ENCODE peak calls at places on chromosomes 2 and 18, in four cellular contexts. V is NCI-H2081, F is midbrain, T is epithelial cell of esophagus. J is an unnamed sample.

GRCh38 chr2:76870011-76870410 is 652.2 kb downstream of the LRRTM4 start:
- DNase-seq in V (no peak), F (no peak), T (no peak), J (no peak)

GRCh38 chr18:62144338-62144737 is 42.5 kb downstream of the PIGN start:
- DNase-seq in V (no peak), F (no peak), T (no peak), J (no peak)

GRCh38 chr2:69375494-69376353 is 11.3 kb downstream of the GFPT1 start:
- DNase-seq in V (peak), F (peak), T (peak), J (peak)

GRCh38 chr18:22106536-22107292 is 62.7 kb upstream of the GATA6 start:
- DNase-seq in V (no peak), F (no peak), T (peak), J (no peak)

GRCh38 chr2:201809633-201810032 is 3.3 kb downstream of the CDK15 start:
- DNase-seq in V (no peak), F (no peak), T (no peak), J (no peak)

GRCh38 chr2:9366041-9366440 is 57.3 kb downstream of the ITGB1BP1 start:
- DNase-seq in V (no peak), F (no peak), T (no peak), J (no peak)

GRCh38 chr2:204972606-204973336 is 427.5 kb downstream of the PARD3B start:
- DNase-seq in V (no peak), F (peak), T (no peak), J (no peak)

GRCh38 chr2:40511661-40512213 is 59.8 kb upstream of the SLC8A1 start:
- DNase-seq in V (no peak), F (no peak), T (peak), J (peak)

GRCh38 chr2:125567100-125567499 is 1088.9 kb upstream of the GYPC start:
- DNase-seq in V (no peak), F (no peak), T (no peak), J (no peak)

GRCh38 chr2:43898958-43899346 is 60.2 kb downstream of the ABCG8 start:
- DNase-seq in V (no peak), F (no peak), T (no peak), J (no peak)

GRCh38 chr2:38462121-38462634 is 85.1 kb upstream of the ATL2 start:
- DNase-seq in V (no peak), F (no peak), T (peak), J (peak)

GRCh38 chr2:128346811-128347558 is 28.3 kb upstream of the HS6ST1 start:
- DNase-seq in V (no peak), F (no peak), T (no peak), J (no peak)

GRCh38 chr2:68385232-68385906 is 20.3 kb downstream of the PLEK start:
- DNase-seq in V (no peak), F (no peak), T (no peak), J (no peak)

GRCh38 chr18:46370898-46371297 is 266.7 kb downstream of the HAUS1 start:
- DNase-seq in V (no peak), F (no peak), T (no peak), J (no peak)

GRCh38 chr18:58325521-58325908 is 281.5 kb downstream of the NEDD4L start:
- DNase-seq in V (no peak), F (no peak), T (no peak), J (peak)

GRCh38 chr18:24413148-24413547 is 13.3 kb upstream of the IMPACT start:
- DNase-seq in V (no peak), F (no peak), T (peak), J (no peak)

GRCh38 chr2:65129276-65129612 is 662 bp downstream of the RAB1A start:
- DNase-seq in V (no peak), F (no peak), T (peak), J (no peak)

GRCh38 chr2:199488772-199489400 is 31.1 kb upstream of the SATB2 start:
- DNase-seq in V (peak), F (peak), T (peak), J (peak)

GRCh38 chr2:227785293-227785692 is 28.3 kb upstream of the CCL20 start:
- DNase-seq in V (no peak), F (no peak), T (peak), J (no peak)

GRCh38 chr2:7730449-7730848 is 813.2 kb downstream of the RNF144A start:
- DNase-seq in V (no peak), F (no peak), T (no peak), J (no peak)

GRCh38 chr2:64980192-64980591 is 9.0 kb upstream of the SLC1A4 start:
- DNase-seq in V (no peak), F (no peak), T (peak), J (no peak)

J was measured in HCEC 1CT.